ENCODE peak calls at places on chromosomes 6 and 20, in seven cellular contexts. One of them, this sample, is unnamed.

GRCh38 chr20:63611646-63612045 is 15.3 kb downstream of the GMEB2 start:
- DNase-seq in psoas muscle: no peak
- DNase-seq in body of pancreas: no peak
- DNase-seq in GM23338: no peak
- DNase-seq in PC-3: no peak
- DNase-seq in OCI-LY7: no peak
- DNase-seq in neuronal stem cell: no peak
- DNase-seq in this sample: no peak

GRCh38 chr6:170187669-170188566 is 103.0 kb downstream of the DLL1 start:
- DNase-seq in neuronal stem cell: no peak
- DNase-seq in OCI-LY7: no peak
- DNase-seq in GM23338: no peak
- DNase-seq in psoas muscle: no peak
- DNase-seq in body of pancreas: no peak
- DNase-seq in PC-3: no peak
- DNase-seq in this sample: no peak

GRCh38 chr20:611047-611842 is 1.1 kb upstream of the TCF15 start:
- DNase-seq in PC-3: no peak
- DNase-seq in GM23338: no peak
- DNase-seq in psoas muscle: no peak
- DNase-seq in OCI-LY7: no peak
- DNase-seq in neuronal stem cell: no peak
- DNase-seq in body of pancreas: no peak
- DNase-seq in this sample: no peak

GRCh38 chr20:63553933-63554290 is at the start of gene FNDC11:
- DNase-seq in body of pancreas: no peak
- DNase-seq in neuronal stem cell: peak; percentile 75
- DNase-seq in PC-3: peak; percentile 28
- DNase-seq in GM23338: peak; percentile 81
- DNase-seq in psoas muscle: no peak
- DNase-seq in OCI-LY7: peak; percentile 44
- DNase-seq in this sample: no peak

GRCh38 chr6:131084982-131085381 is 21.9 kb upstream of the EPB41L2 start:
- DNase-seq in body of pancreas: no peak
- DNase-seq in GM23338: no peak
- DNase-seq in psoas muscle: no peak
- DNase-seq in neuronal stem cell: no peak
- DNase-seq in PC-3: no peak
- DNase-seq in OCI-LY7: peak; percentile 11
- DNase-seq in this sample: no peak

GRCh38 chr6:170131351-170131750 is 159.5 kb downstream of the DLL1 start:
- DNase-seq in OCI-LY7: no peak
- DNase-seq in psoas muscle: no peak
- DNase-seq in GM23338: no peak
- DNase-seq in PC-3: no peak
- DNase-seq in body of pancreas: no peak
- DNase-seq in neuronal stem cell: no peak
- DNase-seq in this sample: no peak

GRCh38 chr6:32371204-32371603 is 499 bp downstream of the TSBP1 start:
- DNase-seq in PC-3: peak; percentile 8
- DNase-seq in neuronal stem cell: no peak
- DNase-seq in GM23338: no peak
- DNase-seq in psoas muscle: no peak
- DNase-seq in OCI-LY7: no peak
- DNase-seq in body of pancreas: no peak
- DNase-seq in this sample: no peak

GRCh38 chr6:152828431-152828830 is 77.8 kb downstream of the VIP start:
- DNase-seq in OCI-LY7: no peak
- DNase-seq in psoas muscle: no peak
- DNase-seq in body of pancreas: no peak
- DNase-seq in PC-3: no peak
- DNase-seq in neuronal stem cell: no peak
- DNase-seq in GM23338: no peak
- DNase-seq in this sample: no peak

GRCh38 chr20:39935921-39936320 is 753.1 kb downstream of the MAFB start:
- DNase-seq in GM23338: no peak
- DNase-seq in body of pancreas: no peak
- DNase-seq in OCI-LY7: no peak
- DNase-seq in psoas muscle: no peak
- DNase-seq in neuronal stem cell: no peak
- DNase-seq in PC-3: no peak
- DNase-seq in this sample: no peak

GRCh38 chr6:33837971-33838665 is 34.3 kb upstream of the MLN start:
- DNase-seq in body of pancreas: no peak
- DNase-seq in GM23338: peak; percentile 58
- DNase-seq in neuronal stem cell: no peak
- DNase-seq in psoas muscle: no peak
- DNase-seq in PC-3: no peak
- DNase-seq in OCI-LY7: no peak
- DNase-seq in this sample: no peak

GRCh38 chr20:58019027-58019849 is 209.2 kb downstream of the ANKRD60 start:
- DNase-seq in PC-3: peak; percentile 60
- DNase-seq in body of pancreas: no peak
- DNase-seq in neuronal stem cell: no peak
- DNase-seq in OCI-LY7: no peak
- DNase-seq in GM23338: no peak
- DNase-seq in psoas muscle: no peak
- DNase-seq in this sample: peak; percentile 65

GRCh38 chr20:58018590-58018989 is 209.9 kb downstream of the ANKRD60 start:
- DNase-seq in psoas muscle: no peak
- DNase-seq in OCI-LY7: no peak
- DNase-seq in GM23338: no peak
- DNase-seq in body of pancreas: no peak
- DNase-seq in PC-3: no peak
- DNase-seq in neuronal stem cell: no peak
- DNase-seq in this sample: peak; percentile 49

GRCh38 chr20:58017237-58017969 is 211.1 kb downstream of the ANKRD60 start:
- DNase-seq in GM23338: no peak
- DNase-seq in neuronal stem cell: no peak
- DNase-seq in OCI-LY7: no peak
- DNase-seq in body of pancreas: peak; percentile 69
- DNase-seq in psoas muscle: no peak
- DNase-seq in PC-3: peak; percentile 98
- DNase-seq in this sample: peak; percentile 100

GRCh38 chr20:58016779-58017178 is 211.7 kb downstream of the ANKRD60 start:
- DNase-seq in body of pancreas: no peak
- DNase-seq in neuronal stem cell: no peak
- DNase-seq in PC-3: no peak
- DNase-seq in psoas muscle: no peak
- DNase-seq in GM23338: no peak
- DNase-seq in OCI-LY7: no peak
- DNase-seq in this sample: peak; percentile 55

DNA sequence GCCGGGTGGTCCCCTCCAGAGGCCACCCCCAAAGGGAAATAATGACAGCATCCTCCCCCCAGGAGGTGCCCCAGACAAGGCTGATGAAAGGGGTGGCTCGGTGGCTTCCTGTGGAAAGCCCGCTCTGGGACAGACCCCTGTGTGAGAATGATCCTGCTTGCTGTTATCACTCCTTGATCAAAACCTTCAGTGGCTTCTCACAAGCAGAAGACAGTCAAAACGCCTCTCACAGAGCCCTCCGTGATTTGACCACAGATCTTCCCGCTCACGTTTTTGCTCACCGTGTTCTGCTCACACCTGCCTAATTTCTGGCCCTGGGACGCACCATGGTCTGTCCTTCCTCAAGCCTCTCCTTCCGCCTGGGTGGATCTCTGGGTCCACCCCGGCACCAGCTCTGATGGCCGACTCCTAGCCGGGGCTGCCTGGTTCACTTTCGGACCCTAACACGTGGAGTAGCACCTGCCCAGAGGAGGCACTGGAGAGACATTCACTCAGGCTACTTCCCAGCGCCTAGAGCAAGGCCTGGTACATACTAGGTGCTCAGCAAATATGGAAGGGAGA is 210.4 kb downstream of the ANKRD60 start:
- DNase-seq in PC-3: no peak
- DNase-seq in GM23338: no peak
- DNase-seq in OCI-LY7: no peak
- DNase-seq in body of pancreas: no peak
- DNase-seq in psoas muscle: no peak
- DNase-seq in neuronal stem cell: no peak
- DNase-seq in this sample: no peak
- H3K27ac ChIP-seq in PC-3: peak overlapping the region; percentile 97
- H3K27ac ChIP-seq in GM23338: no peak overlapping the region
- H3K27ac ChIP-seq in OCI-LY7: no peak overlapping the region
- H3K27ac ChIP-seq in body of pancreas: peak overlapping the region; percentile 89
- H3K27ac ChIP-seq in psoas muscle: no peak overlapping the region
- H3K27ac ChIP-seq in neuronal stem cell: no peak overlapping the region
- H3K27ac ChIP-seq in this sample: peak overlapping the region; percentile 97

GRCh38 chr20:3889489-3890409 is 562 bp downstream of the PANK2 start:
- DNase-seq in body of pancreas: peak; percentile 30
- DNase-seq in GM23338: peak; percentile 39
- DNase-seq in PC-3: peak; percentile 27
- DNase-seq in OCI-LY7: peak; percentile 64
- DNase-seq in psoas muscle: peak; percentile 76
- DNase-seq in neuronal stem cell: no peak
- DNase-seq in this sample: peak; percentile 51

GRCh38 chr20:3887870-3888614 is 1.1 kb upstream of the PANK2 start:
- DNase-seq in GM23338: peak; percentile 19
- DNase-seq in PC-3: peak; percentile 42
- DNase-seq in neuronal stem cell: no peak
- DNase-seq in OCI-LY7: no peak
- DNase-seq in psoas muscle: no peak
- DNase-seq in body of pancreas: no peak
- DNase-seq in this sample: peak; percentile 35

GRCh38 chr20:3888622-3889488 is at the start of gene PANK2:
- DNase-seq in psoas muscle: peak; percentile 100
- DNase-seq in OCI-LY7: peak; percentile 98
- DNase-seq in GM23338: peak; percentile 100
- DNase-seq in neuronal stem cell: peak; percentile 99
- DNase-seq in PC-3: peak; percentile 100
- DNase-seq in body of pancreas: peak; percentile 99
- DNase-seq in this sample: peak; percentile 99

GRCh38 chr20:3890410-3890751 is 1.2 kb downstream of the PANK2 start:
- DNase-seq in body of pancreas: no peak
- DNase-seq in GM23338: peak; percentile 55
- DNase-seq in PC-3: peak; percentile 51
- DNase-seq in neuronal stem cell: no peak
- DNase-seq in OCI-LY7: peak; percentile 39
- DNase-seq in psoas muscle: no peak
- DNase-seq in this sample: peak; percentile 22

GRCh38 chr20:3890999-3891929 is 2.1 kb downstream of the PANK2 start:
- DNase-seq in neuronal stem cell: no peak
- DNase-seq in OCI-LY7: peak; percentile 47
- DNase-seq in GM23338: no peak
- DNase-seq in psoas muscle: no peak
- DNase-seq in PC-3: peak; percentile 67
- DNase-seq in body of pancreas: peak; percentile 7
- DNase-seq in this sample: no peak
- H3K4me1 ChIP-seq in neuronal stem cell: peaks cover 12% of the 10 kb centered on the region
- H3K4me1 ChIP-seq in OCI-LY7: peaks cover 49% of the 10 kb centered on the region
- H3K4me1 ChIP-seq in GM23338: peaks cover 47% of the 10 kb centered on the region
- H3K4me1 ChIP-seq in psoas muscle: peaks cover 45% of the 10 kb centered on the region
- H3K4me1 ChIP-seq in PC-3: peaks cover 39% of the 10 kb centered on the region
- H3K4me1 ChIP-seq in body of pancreas: peaks cover 54% of the 10 kb centered on the region
- H3K4me1 ChIP-seq in this sample: peaks cover 14% of the 10 kb centered on the region

GRCh38 chr20:38883981-38884733 is 42.1 kb upstream of the FAM83D start:
- DNase-seq in PC-3: no peak
- DNase-seq in GM23338: no peak
- DNase-seq in OCI-LY7: peak; percentile 69
- DNase-seq in body of pancreas: no peak
- DNase-seq in neuronal stem cell: no peak
- DNase-seq in psoas muscle: no peak
- DNase-seq in this sample: no peak

GRCh38 chr20:38881806-38882440 is 44.3 kb upstream of the FAM83D start:
- DNase-seq in OCI-LY7: no peak
- DNase-seq in GM23338: no peak
- DNase-seq in PC-3: no peak
- DNase-seq in psoas muscle: no peak
- DNase-seq in neuronal stem cell: no peak
- DNase-seq in body of pancreas: no peak
- DNase-seq in this sample: no peak

GRCh38 chr20:38880952-38881735 is 45.1 kb upstream of the FAM83D start:
- DNase-seq in psoas muscle: no peak
- DNase-seq in GM23338: no peak
- DNase-seq in body of pancreas: no peak
- DNase-seq in OCI-LY7: peak; percentile 78
- DNase-seq in PC-3: no peak
- DNase-seq in neuronal stem cell: no peak
- DNase-seq in this sample: peak; percentile 77

GRCh38 chr20:38883081-38883980 is 42.9 kb upstream of the FAM83D start:
- DNase-seq in neuronal stem cell: no peak
- DNase-seq in body of pancreas: no peak
- DNase-seq in psoas muscle: no peak
- DNase-seq in OCI-LY7: peak; percentile 63
- DNase-seq in GM23338: no peak
- DNase-seq in PC-3: no peak
- DNase-seq in this sample: peak; percentile 87

GRCh38 chr20:38882600-38882999 is 43.6 kb upstream of the FAM83D start:
- DNase-seq in psoas muscle: no peak
- DNase-seq in body of pancreas: no peak
- DNase-seq in OCI-LY7: no peak
- DNase-seq in neuronal stem cell: no peak
- DNase-seq in PC-3: no peak
- DNase-seq in GM23338: no peak
- DNase-seq in this sample: no peak
- H3K27ac ChIP-seq in psoas muscle: no peak overlapping the region
- H3K27ac ChIP-seq in body of pancreas: no peak overlapping the region
- H3K27ac ChIP-seq in OCI-LY7: peak overlapping the region; percentile 97
- H3K27ac ChIP-seq in neuronal stem cell: no peak overlapping the region
- H3K27ac ChIP-seq in PC-3: no peak overlapping the region
- H3K27ac ChIP-seq in GM23338: no peak overlapping the region
- H3K27ac ChIP-seq in this sample: no peak overlapping the region

GRCh38 chr20:44600301-44600700 is 17.9 kb downstream of the PKIG start:
- DNase-seq in PC-3: no peak
- DNase-seq in neuronal stem cell: no peak
- DNase-seq in GM23338: no peak
- DNase-seq in OCI-LY7: no peak
- DNase-seq in psoas muscle: no peak
- DNase-seq in body of pancreas: no peak
- DNase-seq in this sample: no peak

GRCh38 chr20:44600758-44601562 is 18.6 kb downstream of the PKIG start:
- DNase-seq in OCI-LY7: no peak
- DNase-seq in body of pancreas: no peak
- DNase-seq in GM23338: no peak
- DNase-seq in psoas muscle: peak; percentile 70
- DNase-seq in neuronal stem cell: no peak
- DNase-seq in PC-3: no peak
- DNase-seq in this sample: no peak

GRCh38 chr20:44598413-44599290 is 16.3 kb downstream of the PKIG start:
- DNase-seq in neuronal stem cell: no peak
- DNase-seq in OCI-LY7: peak; percentile 40
- DNase-seq in body of pancreas: no peak
- DNase-seq in PC-3: peak; percentile 26
- DNase-seq in GM23338: no peak
- DNase-seq in psoas muscle: peak; percentile 69
- DNase-seq in this sample: no peak

GRCh38 chr20:44597930-44598329 is 15.6 kb downstream of the PKIG start:
- DNase-seq in body of pancreas: no peak
- DNase-seq in PC-3: no peak
- DNase-seq in neuronal stem cell: no peak
- DNase-seq in psoas muscle: no peak
- DNase-seq in GM23338: no peak
- DNase-seq in OCI-LY7: no peak
- DNase-seq in this sample: no peak

DNA sequence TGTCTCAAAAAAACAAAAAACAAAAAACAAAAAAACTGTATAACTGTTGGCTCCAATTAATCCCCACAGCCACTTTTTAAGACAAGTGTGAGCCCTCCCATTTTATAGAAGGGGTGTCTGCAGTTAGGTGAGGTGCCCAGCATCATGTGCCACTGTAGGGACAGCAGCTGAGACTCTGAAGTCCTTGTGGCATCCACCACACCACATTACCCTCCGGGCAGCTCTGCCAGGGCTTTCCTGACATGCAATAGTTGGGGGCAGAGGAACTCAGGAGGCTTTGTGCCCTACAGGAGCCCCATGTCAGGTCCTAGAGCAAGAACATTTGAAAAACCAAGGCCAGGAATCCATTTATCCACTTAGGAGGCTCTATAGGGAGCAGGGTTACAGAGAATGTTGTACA is 17.3 kb downstream of the PKIG start:
- DNase-seq in neuronal stem cell: no peak
- DNase-seq in GM23338: no peak
- DNase-seq in PC-3: no peak
- DNase-seq in OCI-LY7: no peak
- DNase-seq in body of pancreas: no peak
- DNase-seq in psoas muscle: no peak
- DNase-seq in this sample: no peak
- H3K4me1 ChIP-seq in neuronal stem cell: peaks cover 1% of the 10 kb centered on the region
- H3K4me1 ChIP-seq in GM23338: peaks cover 18% of the 10 kb centered on the region
- H3K4me1 ChIP-seq in PC-3: peaks cover 39% of the 10 kb centered on the region
- H3K4me1 ChIP-seq in OCI-LY7: peaks cover 56% of the 10 kb centered on the region
- H3K4me1 ChIP-seq in body of pancreas: peaks cover 22% of the 10 kb centered on the region
- H3K4me1 ChIP-seq in psoas muscle: peaks cover 94% of the 10 kb centered on the region
- H3K4me1 ChIP-seq in this sample: no peaks in the 10 kb centered on the region